ENCODE peak calls at places on chromosomes 12 and 14, in four cellular contexts. One of them, this sample, is unnamed.

GRCh38 chr12:66648336-66648735 is 30.5 kb downstream of the GRIP1 start:
- DNase-seq in K562: no peak
- DNase-seq in HepG2: peak
- DNase-seq in GM12878: no peak
- DNase-seq in this sample: no peak

GRCh38 chr14:95701846-95702221 is 12.1 kb downstream of the TCL1A start:
- DNase-seq in HepG2: no peak
- DNase-seq in K562: no peak
- DNase-seq in GM12878: no peak
- DNase-seq in this sample: no peak

GRCh38 chr14:30210630-30211029 is 283.0 kb upstream of the PRKD1 start:
- DNase-seq in HepG2: no peak
- DNase-seq in GM12878: no peak
- DNase-seq in K562: no peak
- DNase-seq in this sample: no peak

GRCh38 chr14:77039285-77040058 is 11.0 kb upstream of the IRF2BPL start:
- DNase-seq in K562: no peak
- DNase-seq in GM12878: no peak
- DNase-seq in HepG2: no peak
- DNase-seq in this sample: no peak

GRCh38 chr12:48813464-48814312 is 4.6 kb upstream of the CACNB3 start:
- DNase-seq in HepG2: no peak
- DNase-seq in K562: no peak
- DNase-seq in GM12878: no peak
- DNase-seq in this sample: peak

GRCh38 chr12:65602579-65603295 is 221.5 kb upstream of the HMGA2 start:
- DNase-seq in GM12878: no peak
- DNase-seq in K562: peak
- DNase-seq in HepG2: peak
- DNase-seq in this sample: peak

GRCh38 chr12:90953956-90954421 is 987 bp downstream of the CCER1 start:
- DNase-seq in K562: peak
- DNase-seq in HepG2: peak
- DNase-seq in GM12878: no peak
- DNase-seq in this sample: peak

GRCh38 chr12:114888458-114888857 is 204.5 kb upstream of the TBX3 start:
- DNase-seq in HepG2: no peak
- DNase-seq in GM12878: no peak
- DNase-seq in K562: no peak
- DNase-seq in this sample: no peak

GRCh38 chr12:60070541-60070940 is 474.7 kb downstream of the SLC16A7 start:
- DNase-seq in K562: no peak
- DNase-seq in HepG2: no peak
- DNase-seq in GM12878: no peak
- DNase-seq in this sample: no peak

GRCh38 chr12:121749267-121749666 is 36.7 kb downstream of the TMEM120B start:
- DNase-seq in HepG2: no peak
- DNase-seq in GM12878: no peak
- DNase-seq in K562: no peak
- DNase-seq in this sample: no peak

GRCh38 chr12:15592934-15593333 is 196.3 kb downstream of the EPS8 start:
- DNase-seq in GM12878: no peak
- DNase-seq in HepG2: peak
- DNase-seq in K562: no peak
- DNase-seq in this sample: no peak

GRCh38 chr14:94343238-94343637 is 20.1 kb upstream of the SERPINA6 start:
- DNase-seq in GM12878: no peak
- DNase-seq in HepG2: no peak
- DNase-seq in K562: no peak
- DNase-seq in this sample: no peak

GRCh38 chr12:26318661-26319068 is 123.3 kb downstream of the SSPN start:
- DNase-seq in K562: peak
- DNase-seq in HepG2: peak
- DNase-seq in GM12878: no peak
- DNase-seq in this sample: no peak

GRCh38 chr14:77601846-77602609 is 14.4 kb downstream of the SPTLC2 start:
- DNase-seq in HepG2: no peak
- DNase-seq in GM12878: no peak
- DNase-seq in K562: no peak
- DNase-seq in this sample: no peak

GRCh38 chr12:127170271-127171180 is 1096.4 kb upstream of the TMEM132C start:
- DNase-seq in GM12878: no peak
- DNase-seq in HepG2: no peak
- DNase-seq in K562: no peak
- DNase-seq in this sample: no peak

GRCh38 chr14:31291210-31291609 is 83.6 kb upstream of the HECTD1 start:
- DNase-seq in HepG2: no peak
- DNase-seq in GM12878: no peak
- DNase-seq in K562: no peak
- DNase-seq in this sample: no peak

GRCh38 chr12:46569826-46570390 is 197.3 kb upstream of the SLC38A2 start:
- DNase-seq in HepG2: no peak
- DNase-seq in GM12878: no peak
- DNase-seq in K562: peak
- DNase-seq in this sample: no peak

GRCh38 chr12:118866346-118866745 is 115.0 kb upstream of the SRRM4 start:
- DNase-seq in GM12878: no peak
- DNase-seq in K562: no peak
- DNase-seq in HepG2: no peak
- DNase-seq in this sample: peak

GRCh38 chr14:79186523-79186922 is 1016.4 kb downstream of the NRXN3 start:
- DNase-seq in HepG2: no peak
- DNase-seq in K562: no peak
- DNase-seq in GM12878: no peak
- DNase-seq in this sample: no peak

GRCh38 chr12:110844551-110845395 is 2.0 kb upstream of the CCDC63 start:
- DNase-seq in HepG2: no peak
- DNase-seq in GM12878: no peak
- DNase-seq in K562: peak
- DNase-seq in this sample: no peak

GRCh38 chr14:22500954-22501353 is 88.1 kb downstream of the DAD1 start:
- DNase-seq in HepG2: no peak
- DNase-seq in K562: no peak
- DNase-seq in GM12878: no peak
- DNase-seq in this sample: no peak

GRCh38 chr12:6333566-6333965 is 8.3 kb downstream of the TNFRSF1A start:
- DNase-seq in HepG2: no peak
- DNase-seq in GM12878: no peak
- DNase-seq in K562: no peak
- DNase-seq in this sample: no peak

GRCh38 chr12:19997996-19998395 is 370.3 kb upstream of the PDE3A start:
- DNase-seq in HepG2: no peak
- DNase-seq in K562: no peak
- DNase-seq in GM12878: no peak
- DNase-seq in this sample: no peak

GRCh38 chr12:38872181-38872580 is 33.2 kb downstream of the CPNE8 start:
- DNase-seq in K562: no peak
- DNase-seq in HepG2: no peak
- DNase-seq in GM12878: no peak
- DNase-seq in this sample: no peak

GRCh38 chr12:44389038-44389437 is 487.1 kb downstream of the NELL2 start:
- DNase-seq in GM12878: no peak
- DNase-seq in K562: no peak
- DNase-seq in HepG2: no peak
- DNase-seq in this sample: no peak

GRCh38 chr14:88473791-88474190 is 81.0 kb downstream of the PTPN21 start:
- DNase-seq in K562: no peak
- DNase-seq in HepG2: peak
- DNase-seq in GM12878: no peak
- DNase-seq in this sample: no peak

GRCh38 chr12:8629486-8630033 is 16.9 kb upstream of the AICDA start:
- DNase-seq in HepG2: no peak
- DNase-seq in K562: no peak
- DNase-seq in GM12878: peak
- DNase-seq in this sample: no peak

GRCh38 chr12:114444422-114445279 is 38.7 kb upstream of the TBX5 start:
- DNase-seq in K562: no peak
- DNase-seq in GM12878: no peak
- DNase-seq in HepG2: no peak
- DNase-seq in this sample: peak

GRCh38 chr14:67510836-67511235 is 22.3 kb upstream of the PLEKHH1 start:
- DNase-seq in HepG2: no peak
- DNase-seq in GM12878: no peak
- DNase-seq in K562: no peak
- DNase-seq in this sample: no peak

GRCh38 chr14:50056457-50056856 is 59.9 kb downstream of the VCPKMT start:
- DNase-seq in K562: no peak
- DNase-seq in GM12878: no peak
- DNase-seq in HepG2: no peak
- DNase-seq in this sample: no peak

GRCh38 chr12:127677537-127678131 is 589.3 kb upstream of the TMEM132C start:
- DNase-seq in GM12878: no peak
- DNase-seq in K562: peak
- DNase-seq in HepG2: peak
- DNase-seq in this sample: peak

GRCh38 chr14:80987235-80988032 is 32.0 kb downstream of the TSHR start:
- DNase-seq in GM12878: no peak
- DNase-seq in HepG2: peak
- DNase-seq in K562: peak
- DNase-seq in this sample: peak

GRCh38 chr14:54627718-54628345 is 60.9 kb downstream of the SAMD4A start:
- DNase-seq in K562: no peak
- DNase-seq in GM12878: peak
- DNase-seq in HepG2: no peak
- DNase-seq in this sample: no peak

GRCh38 chr12:51972849-51973273 is 21.4 kb downstream of the ACVR1B start:
- DNase-seq in K562: peak
- DNase-seq in GM12878: no peak
- DNase-seq in HepG2: no peak
- DNase-seq in this sample: no peak

GRCh38 chr14:59020382-59020781 is 168.1 kb upstream of the DAAM1 start:
- DNase-seq in HepG2: no peak
- DNase-seq in K562: no peak
- DNase-seq in GM12878: no peak
- DNase-seq in this sample: no peak

GRCh38 chr12:63419119-63419518 is 249.2 kb downstream of the DPY19L2 start:
- DNase-seq in GM12878: no peak
- DNase-seq in K562: no peak
- DNase-seq in HepG2: no peak
- DNase-seq in this sample: no peak
- TF ChIP-seq CBFB in GM12878: no peak
- TF ChIP-seq CBFB in K562: no peak
- TF ChIP-seq CBFB in HepG2: no peak
- TF ChIP-seq CBFB in this sample: no peak

GRCh38 chr14:100250732-100251465 is 12.0 kb downstream of the YY1 start:
- DNase-seq in HepG2: no peak
- DNase-seq in GM12878: no peak
- DNase-seq in K562: no peak
- DNase-seq in this sample: no peak

GRCh38 chr14:100241279-100241678 is 2.3 kb downstream of the YY1 start:
- DNase-seq in GM12878: no peak
- DNase-seq in K562: no peak
- DNase-seq in HepG2: no peak
- DNase-seq in this sample: no peak

GRCh38 chr14:100252684-100253083 is 13.7 kb downstream of the YY1 start:
- DNase-seq in HepG2: no peak
- DNase-seq in GM12878: no peak
- DNase-seq in K562: no peak
- DNase-seq in this sample: no peak

GRCh38 chr14:100246136-100246535 is 7.2 kb downstream of the YY1 start:
- DNase-seq in K562: no peak
- DNase-seq in HepG2: no peak
- DNase-seq in GM12878: no peak
- DNase-seq in this sample: no peak

DNA sequence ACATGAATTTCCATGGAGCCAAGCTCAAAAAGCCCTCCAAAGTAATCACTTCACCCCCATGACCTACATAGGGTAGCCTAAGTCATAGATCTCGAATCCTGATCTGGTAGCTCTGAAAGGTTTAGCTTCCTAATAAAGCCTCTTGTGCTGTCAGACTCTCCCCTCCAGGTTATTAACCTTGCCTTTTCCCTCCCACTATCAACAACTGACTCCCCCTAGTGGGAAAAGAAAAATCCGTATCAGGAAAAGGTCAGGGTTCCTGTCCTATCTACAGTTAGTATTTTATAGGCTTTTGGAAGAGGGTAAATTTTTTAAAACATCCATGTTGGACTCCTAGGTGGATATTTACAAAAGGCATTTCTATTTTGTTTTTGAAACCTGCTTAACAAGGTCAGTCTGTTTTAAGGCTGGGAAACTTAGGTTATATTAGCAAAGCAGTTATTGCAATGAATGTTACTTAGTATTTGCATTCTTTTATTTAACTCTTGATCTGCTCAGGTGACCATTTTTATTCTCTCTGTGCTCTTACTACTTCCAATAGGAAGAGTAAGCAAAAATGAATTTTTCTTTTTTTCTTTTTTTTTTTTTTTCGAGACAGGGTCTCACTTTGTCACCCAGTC is 8.0 kb downstream of the YY1 start:
- DNase-seq in HepG2: peak
- DNase-seq in GM12878: no peak
- DNase-seq in K562: peak
- DNase-seq in this sample: no peak
- TF ChIP-seq CBFB in HepG2: no peak
- TF ChIP-seq CBFB in GM12878: no peak
- TF ChIP-seq CBFB in K562: no peak
- TF ChIP-seq CBFB in this sample: no peak

GRCh38 chr12:28874758-28875157 is 274.3 kb upstream of the FAR2 start:
- DNase-seq in K562: no peak
- DNase-seq in HepG2: no peak
- DNase-seq in GM12878: no peak
- DNase-seq in this sample: no peak

GRCh38 chr12:28868414-28868813 is 280.7 kb upstream of the FAR2 start:
- DNase-seq in GM12878: no peak
- DNase-seq in HepG2: no peak
- DNase-seq in K562: no peak
- DNase-seq in this sample: no peak

GRCh38 chr12:28869197-28869596 is 279.9 kb upstream of the FAR2 start:
- DNase-seq in HepG2: no peak
- DNase-seq in K562: no peak
- DNase-seq in GM12878: no peak
- DNase-seq in this sample: no peak

GRCh38 chr12:28872654-28873268 is 276.3 kb upstream of the FAR2 start:
- DNase-seq in GM12878: no peak
- DNase-seq in HepG2: peak
- DNase-seq in K562: peak
- DNase-seq in this sample: peak

GRCh38 chr12:28870839-28871440 is 278.1 kb upstream of the FAR2 start:
- DNase-seq in K562: no peak
- DNase-seq in HepG2: no peak
- DNase-seq in GM12878: no peak
- DNase-seq in this sample: no peak
- TF ChIP-seq CBFB in K562: no peak
- TF ChIP-seq CBFB in HepG2: no peak
- TF ChIP-seq CBFB in GM12878: no peak
- TF ChIP-seq CBFB in this sample: no peak

DNA sequence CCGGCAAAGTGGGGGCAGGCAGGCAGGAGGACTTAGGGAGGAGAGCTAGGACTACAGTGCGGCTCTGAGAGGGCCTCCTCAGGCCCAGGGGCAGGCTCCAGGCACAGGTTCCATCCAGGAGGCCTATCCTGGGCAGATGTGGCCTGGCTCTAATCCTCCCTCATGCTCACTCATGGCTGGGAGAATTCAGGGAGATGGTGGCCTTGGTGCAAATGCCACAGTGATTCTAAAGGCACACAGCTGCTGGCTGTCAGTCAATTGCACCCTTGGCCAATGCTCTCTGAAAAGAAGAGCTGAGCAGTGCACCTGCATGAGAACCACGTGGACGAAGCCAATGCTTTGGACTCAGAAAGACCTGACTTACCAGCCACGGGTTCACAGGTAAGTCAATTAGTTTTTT is 89.6 kb downstream of the C12orf75 start:
- DNase-seq in HepG2: no peak
- DNase-seq in K562: no peak
- DNase-seq in GM12878: no peak
- DNase-seq in this sample: no peak
- TF ChIP-seq CBFB in HepG2: no peak
- TF ChIP-seq CBFB in K562: no peak
- TF ChIP-seq CBFB in GM12878: no peak
- TF ChIP-seq CBFB in this sample: no peak

This sample was measured in WTC11.